ENCODE peak calls at places on chromosomes 12 and 14, in six cellular contexts. X, F, U, D, O and Q are unnamed samples.

GRCh38 chr12:92253301-92253700 is 107.7 kb upstream of the BTG1 start:
- DNase-seq in O (no peak), X (no peak), D (no peak), U (no peak), F (no peak), Q (no peak)

GRCh38 chr14:99972748-99973466 is 92.3 kb upstream of the EVL start:
- DNase-seq in F (no peak), D (no peak), O (no peak), U (no peak), X (peak), Q (no peak)

GRCh38 chr12:42372154-42372791 is 46.3 kb downstream of the PPHLN1 start:
- DNase-seq in F (peak), U (peak), D (no peak), X (peak), O (peak), Q (no peak)

GRCh38 chr12:106586535-106586802 is 3.7 kb downstream of the RFX4 start:
- DNase-seq in O (no peak), U (no peak), X (no peak), D (no peak), F (no peak), Q (no peak)

GRCh38 chr12:39972119-39972518 is 133.8 kb downstream of the SLC2A13 start:
- DNase-seq in F (no peak), O (no peak), U (no peak), D (no peak), X (peak), Q (no peak)

GRCh38 chr14:100658514-100658886 is 68.2 kb upstream of the DLK1 start:
- DNase-seq in X (no peak), O (peak), D (no peak), F (no peak), U (peak), Q (no peak)

GRCh38 chr14:93114068-93114710 is 1.5 kb downstream of the ITPK1 start:
- DNase-seq in U (no peak), D (no peak), X (no peak), O (no peak), F (no peak), Q (no peak)

GRCh38 chr12:75086086-75087038 is 123.3 kb downstream of the KCNC2 start:
- DNase-seq in F (no peak), U (no peak), O (no peak), D (no peak), X (no peak), Q (peak)

GRCh38 chr14:100609941-100610391 is 22.7 kb upstream of the BEGAIN start:
- DNase-seq in D (no peak), F (no peak), O (no peak), X (no peak), U (no peak), Q (no peak)

GRCh38 chr12:116384175-116384574 is 106.7 kb upstream of the MED13L start:
- DNase-seq in X (no peak), F (no peak), O (no peak), D (no peak), U (no peak), Q (no peak)

GRCh38 chr14:80850197-80850814 is 91.2 kb downstream of the CEP128 start:
- DNase-seq in D (no peak), O (no peak), X (peak), F (no peak), U (peak), Q (peak)

GRCh38 chr12:1630081-1630826 is 1.2 kb downstream of the WNT5B start:
- DNase-seq in X (no peak), D (peak), F (peak), U (no peak), O (peak), Q (no peak)

GRCh38 chr14:63496837-63497400 is 46.3 kb downstream of the PPP2R5E start:
- DNase-seq in X (no peak), D (no peak), F (no peak), O (no peak), U (no peak), Q (no peak)

GRCh38 chr12:2501464-2502181 is 293.1 kb upstream of the FKBP4 start:
- DNase-seq in U (no peak), O (no peak), D (no peak), F (no peak), X (no peak), Q (no peak)

GRCh38 chr12:108964391-108965166 is 56.3 kb downstream of the SVOP start:
- DNase-seq in D (no peak), O (no peak), F (no peak), X (no peak), U (no peak), Q (no peak)

GRCh38 chr12:104718581-104718980 is 239.5 kb downstream of the SLC41A2 start:
- DNase-seq in O (no peak), X (peak), F (no peak), D (no peak), U (no peak), Q (no peak)

GRCh38 chr14:97580923-97581495 is 783.8 kb downstream of the VRK1 start:
- DNase-seq in O (no peak), X (no peak), U (no peak), D (no peak), F (peak), Q (no peak)

GRCh38 chr12:1552978-1553471 is 41.4 kb downstream of the FBXL14 start:
- DNase-seq in U (no peak), X (no peak), F (no peak), O (no peak), D (no peak), Q (peak)

GRCh38 chr12:33825442-33825841 is 196.9 kb upstream of the ALG10 start:
- DNase-seq in U (no peak), D (no peak), O (no peak), F (no peak), X (no peak), Q (no peak)

DNA sequence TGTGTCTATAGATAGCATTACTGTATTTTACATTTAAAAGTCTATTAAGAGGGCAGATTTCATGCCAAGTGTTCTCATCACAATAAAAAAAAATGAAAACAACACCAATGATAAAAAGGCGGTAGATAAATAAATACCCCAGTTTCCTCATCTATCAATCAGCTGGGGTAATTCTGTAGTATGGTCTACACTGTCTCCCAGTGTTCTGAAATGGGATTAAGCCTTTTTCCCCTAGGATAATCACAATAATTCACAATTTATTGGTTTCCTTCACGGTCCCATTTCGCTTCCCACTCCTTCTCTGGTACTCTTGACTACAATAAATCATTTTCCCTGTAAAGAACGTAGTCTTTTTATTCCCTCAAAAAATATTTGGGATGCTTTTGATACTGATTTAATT is 114.3 kb downstream of the SSPN start:
- DNase-seq in F (no peak), O (no peak), U (no peak), X (no peak), D (no peak), Q (no peak)
- TF ChIP-seq CTCF in F (no peak), O (no peak), U (no peak), X (no peak), D (no peak), Q (no peak)

GRCh38 chr12:14936224-14936861 is 2.0 kb downstream of the ERP27 start:
- DNase-seq in D (no peak), O (no peak), X (no peak), F (no peak), U (no peak), Q (no peak)
- TF ChIP-seq CTCF in D (peak), O (no peak), X (peak), F (peak), U (peak), Q (no peak)

DNA sequence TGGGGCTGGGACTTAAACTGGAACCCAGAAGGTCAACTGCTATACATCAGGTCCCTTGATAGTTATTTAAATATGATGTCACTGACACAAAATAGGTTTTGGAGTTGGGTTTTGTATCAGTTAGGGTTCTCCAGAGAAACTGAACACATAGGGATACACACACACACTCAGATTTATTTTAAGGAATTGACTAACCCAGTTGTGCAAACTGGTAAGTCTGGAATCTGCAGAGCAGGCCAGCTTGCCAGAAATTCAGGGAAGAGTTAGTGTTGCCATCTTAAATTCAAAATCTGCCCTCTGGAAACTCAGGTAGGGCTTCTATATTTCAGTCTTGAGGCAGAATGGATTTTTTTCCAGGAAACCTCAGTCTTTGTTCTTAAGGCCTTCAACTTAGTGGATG is 36.9 kb downstream of the MAPK1IP1L start:
- DNase-seq in F (no peak), D (no peak), O (no peak), X (no peak), U (no peak), Q (no peak)
- TF ChIP-seq CTCF in F (no peak), D (no peak), O (no peak), X (no peak), U (no peak), Q (no peak)

GRCh38 chr14:69574266-69574953 is at the start of gene CCDC177:
- DNase-seq in D (peak), F (peak), U (peak), O (peak), X (peak), Q (no peak)
- TF ChIP-seq CTCF in D (peak), F (peak), U (peak), O (peak), X (peak), Q (peak)

GRCh38 chr12:11204173-11204572 is 17.4 kb upstream of the TAS2R42 start:
- DNase-seq in F (no peak), U (no peak), X (no peak), D (no peak), O (no peak), Q (no peak)

DNA sequence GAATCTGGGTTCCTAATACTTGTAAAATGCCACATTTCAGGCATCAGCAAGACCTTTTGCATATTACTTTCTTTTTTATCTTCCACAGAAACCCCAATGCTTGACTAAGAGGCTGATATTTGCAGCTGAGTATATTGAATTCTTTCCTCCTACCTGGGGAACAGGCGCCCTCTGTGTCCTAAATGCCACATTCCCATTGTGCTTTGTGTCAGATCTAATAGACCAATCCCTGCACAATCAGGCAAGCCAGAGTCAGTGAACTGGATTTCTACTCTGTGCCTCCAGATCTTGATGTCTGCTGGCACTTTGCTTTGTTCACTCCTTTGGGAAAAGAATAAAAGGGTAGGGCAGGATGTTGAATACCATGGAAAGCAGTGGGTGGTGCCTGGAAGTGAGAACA is 22.4 kb upstream of the TAS2R42 start:
- DNase-seq in F (no peak), U (peak), D (no peak), O (peak), X (no peak), Q (no peak)
- TF ChIP-seq CTCF in F (no peak), U (peak), D (no peak), O (no peak), X (no peak), Q (no peak)